ENCODE peak calls at places on chromosome 20, in ten cellular contexts. S is ascending aorta, F is glutamatergic neuron, X is left lung, E is IMR-90, U is tibial artery, I is brain microvascular endothelial cell, Y is neural crest cell, R is H1, H is cardiac fibroblast. V is an unnamed sample.

GRCh38 chr20:62210496-62210855 is 9.6 kb downstream of the HRH3 start:
- DNase-seq in I (no peak), H (no peak), R (no peak), S (no peak), E (no peak), Y (no peak), F (no peak), U (no peak), X (no peak), V (no peak)

GRCh38 chr20:44120676-44121425 is 66.1 kb downstream of the JPH2 start:
- DNase-seq in F (no peak), U (no peak), H (no peak), X (no peak), E (no peak), I (no peak), Y (no peak), R (no peak), S (peak; percentile 15), V (no peak)

GRCh38 chr20:62925420-62926228 is 681 bp downstream of the DIDO1 start:
- DNase-seq in S (no peak), I (no peak), E (peak; percentile 16), R (no peak), U (no peak), H (peak; percentile 26), F (peak; percentile 56), Y (peak; percentile 25), X (no peak), V (no peak)

GRCh38 chr20:37347891-37348642 is 2.1 kb downstream of the SRC start:
- DNase-seq in F (no peak), S (no peak), X (peak; percentile 28), R (no peak), Y (no peak), I (no peak), E (no peak), H (no peak), U (peak; percentile 64), V (no peak)

GRCh38 chr20:36830791-36831691 is 44.9 kb upstream of the TLDC2 start:
- DNase-seq in E (peak; percentile 23), Y (no peak), F (no peak), I (no peak), U (peak; percentile 97), H (peak; percentile 91), S (peak; percentile 94), R (no peak), X (no peak), V (peak; percentile 80)

GRCh38 chr20:43444107-43444506 is 13.6 kb upstream of the SRSF6 start:
- DNase-seq in F (no peak), Y (no peak), S (no peak), I (no peak), E (no peak), R (no peak), X (no peak), U (no peak), H (no peak), V (no peak)

GRCh38 chr20:50982372-50982771 is 23.8 kb downstream of the MOCS3 start:
- DNase-seq in X (no peak), I (peak; percentile 91), U (no peak), R (no peak), E (peak; percentile 68), H (peak; percentile 63), Y (no peak), S (no peak), F (no peak), V (peak; percentile 72)

GRCh38 chr20:18719426-18719825 is 94.2 kb upstream of the SCP2D1 start:
- DNase-seq in X (no peak), U (no peak), H (peak; percentile 23), Y (no peak), R (no peak), F (peak; percentile 33), E (peak; percentile 56), I (peak; percentile 53), S (no peak), V (peak; percentile 40)

GRCh38 chr20:13089950-13090469 is 81.2 kb downstream of the SPTLC3 start:
- DNase-seq in H (no peak), Y (no peak), S (no peak), U (no peak), E (no peak), R (no peak), F (no peak), X (no peak), I (no peak), V (no peak)

GRCh38 chr20:56359212-56360132 is 698 bp downstream of the FAM210B start:
- DNase-seq in S (peak; percentile 69), R (no peak), E (peak; percentile 73), I (peak; percentile 69), H (peak; percentile 80), Y (peak; percentile 54), F (peak; percentile 50), X (peak; percentile 56), U (peak; percentile 71), V (peak; percentile 64)

GRCh38 chr20:44938637-44939036 is 21.6 kb downstream of the TOMM34 start:
- DNase-seq in Y (no peak), H (no peak), I (no peak), U (no peak), E (no peak), X (no peak), S (no peak), R (no peak), F (no peak), V (no peak)

GRCh38 chr20:63611646-63612045 is 15.3 kb downstream of the GMEB2 start:
- DNase-seq in I (no peak), R (no peak), F (peak; percentile 2), H (no peak), Y (no peak), U (no peak), X (no peak), S (no peak), E (no peak), V (no peak)

GRCh38 chr20:37786043-37786442 is 92.2 kb downstream of the CTNNBL1 start:
- DNase-seq in R (no peak), Y (no peak), I (no peak), H (no peak), X (no peak), U (no peak), S (no peak), F (no peak), E (no peak), V (no peak)

GRCh38 chr20:25249198-25249931 is 1.5 kb downstream of the PYGB start:
- DNase-seq in H (peak; percentile 33), F (no peak), R (no peak), I (no peak), S (peak; percentile 66), Y (no peak), U (peak; percentile 78), E (peak; percentile 15), X (no peak), V (no peak)

GRCh38 chr20:50995506-50995905 is 27.4 kb downstream of the KCNG1 start:
- DNase-seq in S (no peak), F (no peak), U (no peak), Y (no peak), R (no peak), H (peak; percentile 43), E (peak; percentile 67), X (no peak), I (no peak), V (peak; percentile 46)

GRCh38 chr20:54056762-54057639 is 13.4 kb downstream of the BCAS1 start:
- DNase-seq in S (no peak), U (no peak), X (no peak), F (no peak), E (no peak), Y (no peak), I (no peak), R (no peak), H (no peak), V (no peak)
- TF ChIP-seq CTCF in S (no peak), U (no peak), X (no peak), F (no peak), E (no peak), Y (no peak), I (no peak), R (no peak), H (no peak), V (peak; percentile 59)

GRCh38 chr20:32474967-32475819 is 109.9 kb downstream of the NOL4L start:
- DNase-seq in I (peak; percentile 94), X (peak; percentile 94), H (peak; percentile 99), E (peak; percentile 91), Y (peak; percentile 79), F (peak; percentile 72), U (peak; percentile 91), R (no peak), S (peak; percentile 86), V (peak; percentile 91)
- TF ChIP-seq CTCF in I (no peak), X (no peak), H (no peak), E (peak; percentile 6), Y (peak; percentile 15), F (no peak), U (no peak), R (no peak), S (no peak), V (no peak)

GRCh38 chr20:49348563-49348962 is 70.7 kb upstream of the ZNFX1 start:
- DNase-seq in E (no peak), F (no peak), H (no peak), R (no peak), Y (no peak), S (no peak), X (no peak), I (no peak), U (no peak), V (no peak)

GRCh38 chr20:49344975-49345374 is 67.1 kb upstream of the ZNFX1 start:
- DNase-seq in X (peak; percentile 43), U (peak; percentile 86), R (no peak), I (peak; percentile 93), F (no peak), S (peak; percentile 84), Y (no peak), H (peak; percentile 93), E (peak; percentile 92), V (peak; percentile 95)

GRCh38 chr20:49345538-49345937 is 67.7 kb upstream of the ZNFX1 start:
- DNase-seq in S (peak; percentile 70), I (peak; percentile 29), R (no peak), H (peak; percentile 57), F (no peak), Y (no peak), U (peak; percentile 71), E (peak; percentile 32), X (no peak), V (peak; percentile 80)

GRCh38 chr20:49347156-49347555 is 69.3 kb upstream of the ZNFX1 start:
- DNase-seq in I (no peak), R (no peak), X (no peak), U (no peak), S (no peak), F (no peak), H (no peak), E (no peak), Y (no peak), V (no peak)

DNA sequence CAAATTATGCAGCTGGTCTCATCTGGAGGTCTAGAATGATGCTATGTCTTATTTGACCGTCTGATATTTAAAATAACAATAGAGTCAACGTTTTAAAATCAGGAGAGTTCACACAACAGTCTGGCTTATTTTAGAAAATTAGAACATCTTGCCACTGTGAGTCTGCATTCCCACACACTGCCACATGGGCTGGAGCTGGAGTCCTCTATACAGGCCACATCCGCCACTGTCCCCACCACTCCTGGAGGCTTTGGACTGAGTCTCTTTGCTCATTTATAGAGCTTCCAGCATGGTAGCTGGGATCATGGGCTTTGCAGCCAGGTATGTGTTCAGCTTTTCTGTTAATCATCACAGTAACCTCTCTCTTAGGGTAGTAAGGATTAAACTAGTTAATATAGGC is 68.8 kb upstream of the ZNFX1 start:
- DNase-seq in H (no peak), X (no peak), I (peak; percentile 5), F (no peak), E (no peak), R (no peak), S (no peak), U (no peak), Y (no peak), V (no peak)
- TF ChIP-seq CTCF in H (no peak), X (no peak), I (peak; percentile 17), F (peak; percentile 26), E (no peak), R (no peak), S (no peak), U (no peak), Y (no peak), V (peak; percentile 37)

GRCh38 chr20:61092199-61092598 is 159.9 kb upstream of the CDH4 start:
- DNase-seq in R (no peak), X (no peak), H (no peak), F (no peak), I (no peak), E (no peak), S (no peak), Y (peak; percentile 2), U (no peak), V (no peak)
- TF ChIP-seq CTCF in R (no peak), X (no peak), H (no peak), F (no peak), I (no peak), E (no peak), S (no peak), Y (no peak), U (no peak), V (no peak)